ENCODE peak calls at places on chromosomes 11 and 22, in seven cellular contexts. W, O, Z, E, R, L and Q are unnamed samples.
A peak's percentile ranks its signal among the peaks of the same experiment; 100 is the strongest.

GRCh38 chr11:70739811-70740474 is 341.6 kb downstream of the CTTN start:
- DNase-seq in W (no peak), O (no peak), Z (no peak), E (no peak), R (no peak), L (no peak), Q (no peak)

GRCh38 chr11:8006349-8006977 is 19.3 kb downstream of the EIF3F start:
- DNase-seq in W (peak; percentile 48), O (peak; percentile 52), Z (peak; percentile 11), E (peak; percentile 30), R (peak; percentile 44), L (peak; percentile 89), Q (peak; percentile 56)

GRCh38 chr11:34656062-34656720 is 35.3 kb downstream of the EHF start:
- DNase-seq in W (no peak), O (no peak), Z (no peak), E (no peak), R (no peak), L (no peak), Q (no peak)

GRCh38 chr11:87020764-87021365 is 16.9 kb upstream of the TMEM135 start:
- DNase-seq in W (no peak), O (no peak), Z (no peak), E (no peak), R (no peak), L (no peak), Q (no peak)

GRCh38 chr22:47129902-47130301 is 367.5 kb downstream of the TBC1D22A start:
- DNase-seq in W (no peak), O (no peak), Z (no peak), E (no peak), R (no peak), L (no peak), Q (no peak)

GRCh38 chr22:39972656-39973055 is 12.5 kb downstream of the TMA7B start:
- DNase-seq in W (no peak), O (no peak), Z (no peak), E (no peak), R (no peak), L (no peak), Q (no peak)

GRCh38 chr11:196786-197731 is 4.2 kb downstream of the SCGB1C1 start:
- DNase-seq in W (no peak), O (peak; percentile 5), Z (no peak), E (no peak), R (no peak), L (no peak), Q (no peak)

GRCh38 chr11:57460017-57460755 is at the start of gene RTN4RL2:
- DNase-seq in W (peak; percentile 73), O (peak; percentile 55), Z (no peak), E (no peak), R (no peak), L (no peak), Q (no peak)

GRCh38 chr11:60130496-60130895 is 42.0 kb downstream of the MS4A2 start:
- DNase-seq in W (peak; percentile 62), O (peak; percentile 25), Z (no peak), E (no peak), R (peak; percentile 5), L (no peak), Q (no peak)

GRCh38 chr11:1855886-1856265 is 3.0 kb downstream of the LSP1 start:
- DNase-seq in W (no peak), O (no peak), Z (no peak), E (no peak), R (no peak), L (no peak), Q (no peak)

GRCh38 chr11:64334764-64335741 is 5.0 kb upstream of the CCDC88B start:
- DNase-seq in W (peak; percentile 91), O (no peak), Z (no peak), E (no peak), R (peak; percentile 25), L (peak; percentile 96), Q (peak; percentile 91)

GRCh38 chr22:47623740-47624103 is 861.3 kb downstream of the TBC1D22A start:
- DNase-seq in W (no peak), O (no peak), Z (no peak), E (no peak), R (no peak), L (peak; percentile 2), Q (no peak)

GRCh38 chr22:27456696-27457503 is 344.7 kb downstream of the MN1 start:
- DNase-seq in W (no peak), O (no peak), Z (no peak), E (no peak), R (no peak), L (no peak), Q (peak; percentile 79)

GRCh38 chr11:128904872-128905344 is 13.8 kb downstream of the KCNJ5 start:
- DNase-seq in W (peak; percentile 24), O (no peak), Z (no peak), E (no peak), R (peak; percentile 65), L (no peak), Q (no peak)

GRCh38 chr11:124983674-124984511 is 29.9 kb downstream of the CCDC15 start:
- DNase-seq in W (no peak), O (no peak), Z (no peak), E (no peak), R (no peak), L (no peak), Q (no peak)

GRCh38 chr11:126891556-126892217 is 108.9 kb downstream of the KIRREL3 start:
- DNase-seq in W (no peak), O (no peak), Z (no peak), E (no peak), R (no peak), L (no peak), Q (no peak)

GRCh38 chr11:10050561-10050960 is 243.5 kb downstream of the SBF2 start:
- DNase-seq in W (no peak), O (no peak), Z (no peak), E (no peak), R (no peak), L (no peak), Q (no peak)